ENCODE peak calls at places on chromosomes 13 and 19, in six cellular contexts. V is NCI-H1092 treated with DMSO at 0.1 percent for 48 hours, G is HCT116, T is C1 segment of cervical spinal cord, R is activated gamma-delta T cell treated with Interleukin-2 at 50 U/mL for 16 hours, F is iris pigment epithelial cell. A is an unnamed sample.

GRCh38 chr19:58387338-58388174 is 487 bp downstream of the RPS5 start:
- DNase-seq in R (no peak), V (no peak), G (no peak), F (peak), T (no peak), A (no peak)

GRCh38 chr13:30429721-30430694 is 7.7 kb downstream of the UBE2L5 start:
- DNase-seq in V (no peak), R (no peak), F (peak), G (peak), T (no peak), A (no peak)

GRCh38 chr13:26718872-26719271 is 41.7 kb downstream of the GPR12 start:
- DNase-seq in V (no peak), F (no peak), R (no peak), G (no peak), T (no peak), A (no peak)

GRCh38 chr13:53839461-53839860 is 810.8 kb downstream of the OLFM4 start:
- DNase-seq in V (no peak), G (no peak), T (no peak), F (no peak), R (no peak), A (no peak)

GRCh38 chr19:13869324-13869723 is 7.6 kb upstream of the NANOS3 start:
- DNase-seq in R (no peak), V (no peak), G (no peak), F (no peak), T (no peak), A (no peak)

GRCh38 chr19:13729859-13730258 is 34.5 kb upstream of the MRI1 start:
- DNase-seq in R (no peak), V (no peak), T (no peak), G (no peak), F (peak), A (no peak)

GRCh38 chr19:18428837-18429674 is 8.9 kb downstream of the ISYNA1 start:
- DNase-seq in R (peak), T (peak), V (peak), F (peak), G (no peak), A (peak)

GRCh38 chr13:32036762-32037161 is 5.2 kb downstream of the FRY start:
- DNase-seq in F (no peak), R (no peak), T (no peak), V (peak), G (no peak), A (no peak)

GRCh38 chr19:2015611-2015950 is at the start of gene BTBD2:
- DNase-seq in G (peak), T (peak), V (peak), R (no peak), F (peak), A (peak)

GRCh38 chr19:48613852-48614435 is 932 bp downstream of the FAM83E start:
- DNase-seq in R (no peak), V (no peak), G (no peak), F (no peak), T (no peak), A (no peak)

GRCh38 chr19:40982594-40983101 is 8.4 kb upstream of the CYP2B6 start:
- DNase-seq in T (no peak), F (peak), V (no peak), R (no peak), G (no peak), A (no peak)

GRCh38 chr19:8695501-8695900 is 3.1 kb downstream of the ACTL9 start:
- DNase-seq in R (no peak), G (no peak), T (no peak), F (no peak), V (no peak), A (no peak)

GRCh38 chr19:10553943-10554381 is 10.3 kb downstream of the ATG4D start:
- DNase-seq in F (no peak), V (no peak), R (peak), T (no peak), G (no peak), A (no peak)

GRCh38 chr19:463483-464130 is 2.8 kb upstream of the SHC2 start:
- DNase-seq in T (no peak), V (no peak), F (no peak), R (no peak), G (no peak), A (no peak)

GRCh38 chr19:38656171-38656981 is 8.9 kb downstream of the ACTN4 start:
- DNase-seq in R (peak), V (no peak), F (peak), T (no peak), G (no peak), A (no peak)

GRCh38 chr13:110646442-110647364 is 31.4 kb downstream of the NAXD start:
- DNase-seq in F (no peak), G (no peak), V (no peak), R (no peak), T (no peak), A (no peak)

GRCh38 chr13:24215732-24216131 is 55.2 kb downstream of the SPATA13 start:
- DNase-seq in G (no peak), F (peak), V (no peak), R (no peak), T (peak), A (no peak)

GRCh38 chr13:58852076-58852475 is 1220.5 kb downstream of the PCDH17 start:
- DNase-seq in F (peak), V (no peak), G (no peak), R (no peak), T (no peak), A (no peak)

GRCh38 chr13:52070929-52071523 is 46.5 kb downstream of the UTP14C start:
- DNase-seq in G (no peak), T (no peak), R (no peak), V (peak), F (peak), A (no peak)

GRCh38 chr13:100214886-100215285 is 126.0 kb downstream of the PCCA start:
- DNase-seq in V (no peak), G (no peak), F (peak), R (no peak), T (no peak), A (no peak)

GRCh38 chr13:90105276-90105675 is 1242.2 kb upstream of the MIR17HG start:
- DNase-seq in G (no peak), F (peak), T (no peak), V (no peak), R (no peak), A (no peak)

GRCh38 chr13:21576424-21576823 is 27.5 kb downstream of the MICU2 start:
- DNase-seq in T (no peak), V (no peak), G (no peak), R (no peak), F (peak), A (no peak)

GRCh38 chr19:19545128-19545591 is 7.1 kb downstream of the CILP2 start:
- DNase-seq in T (no peak), R (no peak), G (no peak), V (no peak), F (no peak), A (no peak)

GRCh38 chr19:5352229-5352763 is 11.7 kb upstream of the PTPRS start:
- DNase-seq in V (no peak), T (no peak), F (peak), G (peak), R (no peak), A (no peak)

GRCh38 chr19:21094347-21095025 is 12.5 kb downstream of the ZNF714 start:
- DNase-seq in V (no peak), G (no peak), F (peak), T (no peak), R (no peak), A (no peak)

GRCh38 chr19:3986260-3987041 is 1.2 kb upstream of the EEF2 start:
- DNase-seq in R (peak), G (peak), T (peak), V (peak), F (peak), A (peak)

GRCh38 chr13:51040431-51040830 is 70.6 kb downstream of the C13orf42 start:
- DNase-seq in T (no peak), V (no peak), F (no peak), G (no peak), R (no peak), A (no peak)

A was measured in NCI-H1105.